ENCODE peak calls at places on chromosomes 12 and 14, in six cellular contexts. T is CD8-positive, alpha-beta T cell; W is tibial artery; A is prostate gland; Y is OCI-LY7; J is adrenal gland. C is an unnamed sample.

GRCh38 chr14:58107947-58108552 is 44.0 kb downstream of the ARMH4 start:
- DNase-seq in T (peak; percentile 27), A (peak; percentile 26), Y (peak; percentile 56), W (no peak), J (peak; percentile 40), C (peak; percentile 46)

GRCh38 chr14:104985675-104986486 is at the start of gene CLBA1:
- DNase-seq in T (peak; percentile 87), J (peak; percentile 85), W (peak; percentile 78), A (peak; percentile 84), Y (peak; percentile 93), C (peak; percentile 87)

GRCh38 chr12:111444314-111444705 is 38.6 kb downstream of the SH2B3 start:
- DNase-seq in W (no peak), Y (peak; percentile 74), A (no peak), J (no peak), T (no peak), C (no peak)

GRCh38 chr12:117052386-117053049 is 46.7 kb downstream of the TESC start:
- DNase-seq in Y (no peak), A (no peak), J (no peak), T (no peak), W (no peak), C (no peak)

GRCh38 chr14:74682169-74682952 is 30.5 kb downstream of the AREL1 start:
- DNase-seq in T (no peak), Y (no peak), W (no peak), J (no peak), A (no peak), C (no peak)

GRCh38 chr14:89417469-89418225 is 614 bp upstream of the FOXN3 start:
- DNase-seq in T (peak; percentile 56), W (peak; percentile 63), J (peak; percentile 72), A (peak; percentile 78), Y (peak; percentile 86), C (peak; percentile 64)

GRCh38 chr12:101819467-101819866 is 11.3 kb downstream of the GNPTAB start:
- DNase-seq in W (no peak), A (no peak), J (no peak), Y (no peak), T (no peak), C (no peak)

GRCh38 chr12:94041833-94042232 is 106.5 kb upstream of the PLXNC1 start:
- DNase-seq in Y (no peak), A (no peak), J (no peak), T (no peak), W (no peak), C (no peak)

GRCh38 chr14:67668559-67668958 is 5.9 kb downstream of the VTI1B start:
- DNase-seq in W (no peak), J (no peak), T (no peak), A (no peak), Y (no peak), C (no peak)

GRCh38 chr12:73935817-73936216 is 601.8 kb upstream of the ATXN7L3B start:
- DNase-seq in J (no peak), A (no peak), W (no peak), Y (peak; percentile 14), T (no peak), C (peak; percentile 22)
- TF ChIP-seq CTCF in J (no peak), A (peak; percentile 7), W (no peak), Y (peak; percentile 64), T (no peak), C (peak; percentile 48)

GRCh38 chr12:92462049-92462448 is 240.7 kb upstream of the PLEKHG7 start:
- DNase-seq in J (no peak), Y (peak; percentile 58), T (no peak), W (no peak), A (no peak), C (no peak)
- H3K4me1 ChIP-seq in J (peaks cover 4% of the 10 kb centered on the region), Y (peaks cover 65% of the 10 kb centered on the region), T (peaks cover 25% of the 10 kb centered on the region), W (no peaks in the 10 kb centered on the region), A (no peaks in the 10 kb centered on the region), C (no peaks in the 10 kb centered on the region)

DNA sequence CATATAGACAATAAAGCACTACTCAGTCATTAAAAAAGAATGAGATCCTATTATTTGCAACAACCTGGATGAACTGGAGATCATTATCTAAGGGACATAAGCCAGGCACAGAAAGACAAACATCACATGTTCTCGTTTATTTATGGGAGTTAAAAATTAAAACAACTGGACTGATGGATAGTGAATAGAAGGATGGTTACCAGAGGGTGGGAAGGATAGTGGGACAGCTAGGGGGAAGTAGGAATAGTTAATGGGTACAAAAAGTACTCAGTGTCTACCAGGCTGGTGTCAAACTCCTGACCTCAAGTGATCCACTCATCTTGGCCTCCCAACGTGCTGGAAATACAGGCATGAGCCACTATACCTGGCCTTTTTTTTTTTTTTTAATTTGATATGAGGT is 56.7 kb upstream of the KTN1 start:
- DNase-seq in W (no peak), Y (no peak), J (no peak), A (no peak), T (no peak), C (no peak)
- TF ChIP-seq CTCF in W (no peak), Y (no peak), J (no peak), A (no peak), T (no peak), C (no peak)

GRCh38 chr12:14843425-14843887 is at the start of gene ART4:
- DNase-seq in Y (no peak), T (no peak), J (peak; percentile 27), A (no peak), W (peak; percentile 41), C (peak; percentile 57)
- H3K4me1 ChIP-seq in Y (peaks cover 5% of the 10 kb centered on the region), T (peaks cover 9% of the 10 kb centered on the region), J (peaks cover 34% of the 10 kb centered on the region), A (peaks cover 8% of the 10 kb centered on the region), W (no peaks in the 10 kb centered on the region), C (peaks cover 32% of the 10 kb centered on the region)

C was measured in Caco-2.